ENCODE peak calls at places on chromosomes 2 and 18, in six cellular contexts. One of them, this sample, is unnamed.

GRCh38 chr2:12556762-12557161 is 160.0 kb upstream of the TRIB2 start:
- DNase-seq in body of pancreas: no peak
- DNase-seq in Peyer's patch: no peak
- DNase-seq in IMR-90: peak; percentile 84
- DNase-seq in stomach: no peak
- DNase-seq in lower leg skin: no peak
- DNase-seq in this sample: no peak

GRCh38 chr2:105272176-105272575 is 30.6 kb downstream of the GPR45 start:
- DNase-seq in body of pancreas: no peak
- DNase-seq in stomach: no peak
- DNase-seq in Peyer's patch: no peak
- DNase-seq in IMR-90: no peak
- DNase-seq in lower leg skin: no peak
- DNase-seq in this sample: no peak

GRCh38 chr18:55047546-55047945 is 88.3 kb upstream of the CCDC68 start:
- DNase-seq in lower leg skin: no peak
- DNase-seq in IMR-90: peak; percentile 16
- DNase-seq in body of pancreas: no peak
- DNase-seq in Peyer's patch: no peak
- DNase-seq in stomach: no peak
- DNase-seq in this sample: no peak

GRCh38 chr2:191691016-191691725 is 13.2 kb downstream of the NABP1 start:
- DNase-seq in lower leg skin: peak; percentile 71
- DNase-seq in Peyer's patch: peak; percentile 51
- DNase-seq in body of pancreas: peak; percentile 45
- DNase-seq in IMR-90: peak; percentile 87
- DNase-seq in stomach: peak; percentile 32
- DNase-seq in this sample: peak; percentile 35

GRCh38 chr18:34704823-34705222 is 5.3 kb upstream of the DTNA start:
- DNase-seq in IMR-90: no peak
- DNase-seq in stomach: no peak
- DNase-seq in lower leg skin: no peak
- DNase-seq in body of pancreas: no peak
- DNase-seq in Peyer's patch: no peak
- DNase-seq in this sample: no peak

GRCh38 chr2:185757356-185757755 is 18.8 kb downstream of the FSIP2 start:
- DNase-seq in Peyer's patch: no peak
- DNase-seq in IMR-90: peak; percentile 1
- DNase-seq in lower leg skin: no peak
- DNase-seq in body of pancreas: no peak
- DNase-seq in stomach: no peak
- DNase-seq in this sample: no peak

GRCh38 chr2:237876056-237876439 is 16.6 kb downstream of the RAMP1 start:
- DNase-seq in Peyer's patch: no peak
- DNase-seq in IMR-90: no peak
- DNase-seq in lower leg skin: no peak
- DNase-seq in stomach: peak; percentile 20
- DNase-seq in body of pancreas: no peak
- DNase-seq in this sample: no peak

GRCh38 chr2:10466801-10467200 is 18.7 kb upstream of the ODC1 start:
- DNase-seq in Peyer's patch: no peak
- DNase-seq in lower leg skin: no peak
- DNase-seq in IMR-90: no peak
- DNase-seq in body of pancreas: no peak
- DNase-seq in stomach: no peak
- DNase-seq in this sample: no peak

GRCh38 chr2:75560022-75560767 is 544 bp downstream of the EVA1A start:
- DNase-seq in lower leg skin: no peak
- DNase-seq in stomach: no peak
- DNase-seq in IMR-90: peak; percentile 38
- DNase-seq in body of pancreas: peak; percentile 74
- DNase-seq in Peyer's patch: no peak
- DNase-seq in this sample: peak; percentile 26

GRCh38 chr2:66334237-66335054 is 100.5 kb upstream of the MEIS1 start:
- DNase-seq in Peyer's patch: no peak
- DNase-seq in stomach: no peak
- DNase-seq in body of pancreas: no peak
- DNase-seq in IMR-90: no peak
- DNase-seq in lower leg skin: peak; percentile 19
- DNase-seq in this sample: no peak

GRCh38 chr2:38093503-38093902 is 17.6 kb upstream of the CYP1B1 start:
- DNase-seq in Peyer's patch: no peak
- DNase-seq in body of pancreas: no peak
- DNase-seq in lower leg skin: no peak
- DNase-seq in stomach: no peak
- DNase-seq in IMR-90: no peak
- DNase-seq in this sample: no peak

GRCh38 chr18:78725426-78725825 is 254.2 kb upstream of the SALL3 start:
- DNase-seq in stomach: peak; percentile 18
- DNase-seq in lower leg skin: no peak
- DNase-seq in IMR-90: no peak
- DNase-seq in body of pancreas: no peak
- DNase-seq in Peyer's patch: no peak
- DNase-seq in this sample: no peak

GRCh38 chr2:220887271-220887870 is 684.7 kb downstream of the EPHA4 start:
- DNase-seq in IMR-90: peak; percentile 3
- DNase-seq in stomach: no peak
- DNase-seq in Peyer's patch: no peak
- DNase-seq in body of pancreas: no peak
- DNase-seq in lower leg skin: no peak
- DNase-seq in this sample: no peak

GRCh38 chr2:205683179-205683978 is 1.1 kb downstream of the NRP2 start:
- DNase-seq in IMR-90: peak; percentile 79
- DNase-seq in body of pancreas: no peak
- DNase-seq in Peyer's patch: no peak
- DNase-seq in lower leg skin: no peak
- DNase-seq in stomach: no peak
- DNase-seq in this sample: no peak

GRCh38 chr18:34840416-34840815 is 130.3 kb downstream of the DTNA start:
- DNase-seq in lower leg skin: no peak
- DNase-seq in IMR-90: no peak
- DNase-seq in body of pancreas: no peak
- DNase-seq in Peyer's patch: no peak
- DNase-seq in stomach: no peak
- DNase-seq in this sample: no peak

GRCh38 chr2:197972017-197972416 is 167.6 kb downstream of the PLCL1 start:
- DNase-seq in lower leg skin: peak; percentile 59
- DNase-seq in stomach: peak; percentile 43
- DNase-seq in Peyer's patch: no peak
- DNase-seq in body of pancreas: peak; percentile 38
- DNase-seq in IMR-90: peak; percentile 72
- DNase-seq in this sample: no peak

GRCh38 chr2:154908312-154908711 is 209.8 kb downstream of the KCNJ3 start:
- DNase-seq in lower leg skin: no peak
- DNase-seq in body of pancreas: no peak
- DNase-seq in IMR-90: no peak
- DNase-seq in stomach: no peak
- DNase-seq in Peyer's patch: no peak
- DNase-seq in this sample: no peak

GRCh38 chr18:42163316-42163715 is 208.3 kb downstream of the PIK3C3 start:
- DNase-seq in Peyer's patch: no peak
- DNase-seq in body of pancreas: no peak
- DNase-seq in stomach: no peak
- DNase-seq in lower leg skin: no peak
- DNase-seq in IMR-90: no peak
- DNase-seq in this sample: no peak

GRCh38 chr18:77129150-77129551 is 3.4 kb downstream of the MBP start:
- DNase-seq in body of pancreas: no peak
- DNase-seq in lower leg skin: peak; percentile 76
- DNase-seq in Peyer's patch: no peak
- DNase-seq in IMR-90: peak; percentile 68
- DNase-seq in stomach: no peak
- DNase-seq in this sample: no peak

GRCh38 chr18:79871481-79872091 is 73.8 kb downstream of the KCNG2 start:
- DNase-seq in body of pancreas: no peak
- DNase-seq in stomach: no peak
- DNase-seq in lower leg skin: no peak
- DNase-seq in IMR-90: no peak
- DNase-seq in Peyer's patch: no peak
- DNase-seq in this sample: no peak

GRCh38 chr18:31946305-31947046 is 3.5 kb upstream of the TRAPPC8 start:
- DNase-seq in lower leg skin: no peak
- DNase-seq in IMR-90: no peak
- DNase-seq in body of pancreas: no peak
- DNase-seq in Peyer's patch: no peak
- DNase-seq in stomach: no peak
- DNase-seq in this sample: no peak
- TF ChIP-seq POLR2A in lower leg skin: no peak
- TF ChIP-seq POLR2A in IMR-90: no peak
- TF ChIP-seq POLR2A in body of pancreas: no peak
- TF ChIP-seq POLR2A in Peyer's patch: no peak
- TF ChIP-seq POLR2A in stomach: no peak
- TF ChIP-seq POLR2A in this sample: no peak

GRCh38 chr2:176090870-176091269 is 1.7 kb upstream of the HOXD13 start:
- DNase-seq in IMR-90: no peak
- DNase-seq in body of pancreas: no peak
- DNase-seq in stomach: no peak
- DNase-seq in lower leg skin: no peak
- DNase-seq in Peyer's patch: no peak
- DNase-seq in this sample: no peak

GRCh38 chr2:176091329-176092258 is 927 bp upstream of the HOXD13 start:
- DNase-seq in stomach: no peak
- DNase-seq in Peyer's patch: no peak
- DNase-seq in lower leg skin: no peak
- DNase-seq in IMR-90: no peak
- DNase-seq in body of pancreas: no peak
- DNase-seq in this sample: no peak

GRCh38 chr2:176093145-176093888 is 796 bp downstream of the HOXD13 start:
- DNase-seq in Peyer's patch: no peak
- DNase-seq in lower leg skin: no peak
- DNase-seq in body of pancreas: no peak
- DNase-seq in stomach: peak; percentile 22
- DNase-seq in IMR-90: no peak
- DNase-seq in this sample: no peak

GRCh38 chr2:176093889-176094232 is 1.3 kb downstream of the HOXD13 start:
- DNase-seq in stomach: no peak
- DNase-seq in body of pancreas: no peak
- DNase-seq in lower leg skin: no peak
- DNase-seq in Peyer's patch: no peak
- DNase-seq in IMR-90: no peak
- DNase-seq in this sample: no peak

GRCh38 chr2:176092270-176093144 is at the start of gene HOXD13:
- DNase-seq in Peyer's patch: no peak
- DNase-seq in lower leg skin: no peak
- DNase-seq in stomach: peak; percentile 17
- DNase-seq in IMR-90: no peak
- DNase-seq in body of pancreas: no peak
- DNase-seq in this sample: no peak
- TF ChIP-seq POLR2A in Peyer's patch: no peak
- TF ChIP-seq POLR2A in lower leg skin: no peak
- TF ChIP-seq POLR2A in stomach: no peak
- TF ChIP-seq POLR2A in IMR-90: no peak
- TF ChIP-seq POLR2A in body of pancreas: no peak
- TF ChIP-seq POLR2A in this sample: no peak

GRCh38 chr2:32901313-32901712 is 45.4 kb upstream of the LTBP1 start:
- DNase-seq in stomach: no peak
- DNase-seq in Peyer's patch: no peak
- DNase-seq in lower leg skin: no peak
- DNase-seq in IMR-90: no peak
- DNase-seq in body of pancreas: no peak
- DNase-seq in this sample: no peak
- TF ChIP-seq POLR2A in stomach: no peak
- TF ChIP-seq POLR2A in Peyer's patch: no peak
- TF ChIP-seq POLR2A in lower leg skin: no peak
- TF ChIP-seq POLR2A in IMR-90: no peak
- TF ChIP-seq POLR2A in body of pancreas: no peak
- TF ChIP-seq POLR2A in this sample: no peak

DNA sequence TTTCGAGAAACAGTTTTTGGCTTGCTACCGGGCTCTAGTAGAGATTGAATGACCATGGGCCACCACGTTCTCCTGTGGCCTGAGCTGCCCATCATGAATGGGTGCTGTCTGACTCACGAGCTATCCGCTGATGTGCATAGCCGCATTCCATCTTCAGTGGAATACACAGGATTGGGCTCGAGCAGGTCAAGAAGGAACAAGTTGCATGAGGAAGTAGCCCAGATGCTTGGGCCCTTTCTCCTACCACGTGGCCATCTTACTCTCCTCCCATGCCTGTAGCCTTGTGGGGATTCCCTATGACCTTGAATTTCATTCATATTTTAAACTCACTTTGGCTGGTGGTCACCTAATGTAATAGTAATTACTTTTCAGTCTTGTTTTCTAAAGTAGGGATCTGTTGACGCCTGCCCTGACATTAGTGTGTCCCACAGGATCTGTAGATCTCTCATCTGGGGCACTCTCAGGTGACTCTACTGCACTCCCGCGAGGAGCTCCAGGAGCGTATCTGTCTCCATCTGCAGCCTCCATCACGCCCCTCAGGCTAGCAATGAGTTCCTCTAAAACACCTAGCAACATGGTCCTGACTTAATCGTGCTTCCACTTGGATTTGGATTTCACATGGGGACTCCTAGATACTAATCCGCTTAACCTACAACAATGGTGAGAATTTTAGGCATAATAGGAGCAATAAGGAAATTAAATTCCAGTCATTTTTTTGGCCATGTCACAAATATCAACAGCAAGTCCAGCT is 67.8 kb downstream of the PSMG2 start:
- DNase-seq in Peyer's patch: no peak
- DNase-seq in IMR-90: no peak
- DNase-seq in lower leg skin: no peak
- DNase-seq in stomach: no peak
- DNase-seq in body of pancreas: no peak
- DNase-seq in this sample: no peak
- TF ChIP-seq POLR2A in Peyer's patch: no peak
- TF ChIP-seq POLR2A in IMR-90: no peak
- TF ChIP-seq POLR2A in lower leg skin: no peak
- TF ChIP-seq POLR2A in stomach: no peak
- TF ChIP-seq POLR2A in body of pancreas: no peak
- TF ChIP-seq POLR2A in this sample: no peak

GRCh38 chr2:3505771-3506170 is 13.6 kb downstream of the ADI1 start:
- DNase-seq in IMR-90: peak; percentile 23
- DNase-seq in stomach: no peak
- DNase-seq in lower leg skin: no peak
- DNase-seq in body of pancreas: no peak
- DNase-seq in Peyer's patch: no peak
- DNase-seq in this sample: no peak

GRCh38 chr2:3500326-3500899 is 18.9 kb downstream of the ADI1 start:
- DNase-seq in Peyer's patch: no peak
- DNase-seq in lower leg skin: no peak
- DNase-seq in body of pancreas: no peak
- DNase-seq in stomach: no peak
- DNase-seq in IMR-90: no peak
- DNase-seq in this sample: no peak

GRCh38 chr2:3504741-3505140 is 14.6 kb downstream of the ADI1 start:
- DNase-seq in stomach: no peak
- DNase-seq in lower leg skin: no peak
- DNase-seq in body of pancreas: no peak
- DNase-seq in Peyer's patch: no peak
- DNase-seq in IMR-90: no peak
- DNase-seq in this sample: no peak

GRCh38 chr2:3503483-3503882 is 15.8 kb downstream of the ADI1 start:
- DNase-seq in stomach: no peak
- DNase-seq in Peyer's patch: no peak
- DNase-seq in lower leg skin: no peak
- DNase-seq in body of pancreas: no peak
- DNase-seq in IMR-90: no peak
- DNase-seq in this sample: no peak

GRCh38 chr2:3503046-3503445 is 16.3 kb downstream of the ADI1 start:
- DNase-seq in lower leg skin: no peak
- DNase-seq in body of pancreas: no peak
- DNase-seq in IMR-90: no peak
- DNase-seq in stomach: no peak
- DNase-seq in Peyer's patch: no peak
- DNase-seq in this sample: no peak
- TF ChIP-seq POLR2A in lower leg skin: no peak
- TF ChIP-seq POLR2A in body of pancreas: no peak
- TF ChIP-seq POLR2A in IMR-90: no peak
- TF ChIP-seq POLR2A in stomach: no peak
- TF ChIP-seq POLR2A in Peyer's patch: no peak
- TF ChIP-seq POLR2A in this sample: no peak